ENCODE peak calls at places on chromosomes 6 and 20, in five cellular contexts. One of them, this sample, is unnamed.

GRCh38 chr20:10359621-10360040 is 74.4 kb downstream of the MKKS start:
- DNase-seq in endothelial cell of umbilical vein: peak; percentile 92
- DNase-seq in ovary: no peak
- DNase-seq in right cardiac atrium: no peak
- DNase-seq in breast epithelium: no peak
- DNase-seq in this sample: no peak

GRCh38 chr6:72553531-72554202 is 68.2 kb upstream of the KCNQ5 start:
- DNase-seq in right cardiac atrium: no peak
- DNase-seq in breast epithelium: no peak
- DNase-seq in ovary: no peak
- DNase-seq in endothelial cell of umbilical vein: peak; percentile 3
- DNase-seq in this sample: no peak

GRCh38 chr6:32191696-32192607 is 491 bp downstream of the GPSM3 start:
- DNase-seq in breast epithelium: no peak
- DNase-seq in endothelial cell of umbilical vein: no peak
- DNase-seq in right cardiac atrium: no peak
- DNase-seq in ovary: peak; percentile 51
- DNase-seq in this sample: no peak

GRCh38 chr20:31667315-31668285 is 29.9 kb downstream of the COX4I2 start:
- DNase-seq in right cardiac atrium: no peak
- DNase-seq in endothelial cell of umbilical vein: no peak
- DNase-seq in ovary: no peak
- DNase-seq in breast epithelium: no peak
- DNase-seq in this sample: no peak

GRCh38 chr20:46838002-46838401 is 56.6 kb upstream of the EYA2 start:
- DNase-seq in ovary: no peak
- DNase-seq in endothelial cell of umbilical vein: no peak
- DNase-seq in breast epithelium: no peak
- DNase-seq in right cardiac atrium: no peak
- DNase-seq in this sample: no peak

GRCh38 chr6:8645212-8645611 is 209.9 kb upstream of the SLC35B3 start:
- DNase-seq in right cardiac atrium: no peak
- DNase-seq in breast epithelium: no peak
- DNase-seq in endothelial cell of umbilical vein: no peak
- DNase-seq in ovary: no peak
- DNase-seq in this sample: no peak

GRCh38 chr20:56359212-56360132 is 698 bp downstream of the FAM210B start:
- DNase-seq in breast epithelium: peak; percentile 80
- DNase-seq in ovary: peak; percentile 72
- DNase-seq in right cardiac atrium: peak; percentile 86
- DNase-seq in endothelial cell of umbilical vein: peak; percentile 76
- DNase-seq in this sample: peak; percentile 56

GRCh38 chr6:75205776-75206334 is at the start of gene COL12A1:
- DNase-seq in right cardiac atrium: peak; percentile 97
- DNase-seq in ovary: peak; percentile 91
- DNase-seq in endothelial cell of umbilical vein: peak; percentile 70
- DNase-seq in breast epithelium: peak; percentile 90
- DNase-seq in this sample: peak; percentile 70

GRCh38 chr6:80622641-80623040 is 516.2 kb downstream of the BCKDHB start:
- DNase-seq in breast epithelium: peak; percentile 49
- DNase-seq in endothelial cell of umbilical vein: no peak
- DNase-seq in right cardiac atrium: peak; percentile 42
- DNase-seq in ovary: no peak
- DNase-seq in this sample: no peak

GRCh38 chr20:36887779-36888133 is 11.8 kb downstream of the TLDC2 start:
- DNase-seq in right cardiac atrium: no peak
- DNase-seq in endothelial cell of umbilical vein: no peak
- DNase-seq in breast epithelium: no peak
- DNase-seq in ovary: no peak
- DNase-seq in this sample: no peak

GRCh38 chr6:127346512-127346911 is 3.1 kb upstream of the ECHDC1 start:
- DNase-seq in endothelial cell of umbilical vein: no peak
- DNase-seq in right cardiac atrium: no peak
- DNase-seq in ovary: no peak
- DNase-seq in breast epithelium: no peak
- DNase-seq in this sample: no peak

GRCh38 chr6:6843057-6843627 is 254.6 kb downstream of the LY86 start:
- DNase-seq in endothelial cell of umbilical vein: no peak
- DNase-seq in right cardiac atrium: no peak
- DNase-seq in breast epithelium: no peak
- DNase-seq in ovary: no peak
- DNase-seq in this sample: no peak

GRCh38 chr6:35318200-35318844 is 20.7 kb downstream of the DEF6 start:
- DNase-seq in endothelial cell of umbilical vein: peak; percentile 85
- DNase-seq in right cardiac atrium: peak; percentile 90
- DNase-seq in ovary: peak; percentile 94
- DNase-seq in breast epithelium: no peak
- DNase-seq in this sample: peak; percentile 78

GRCh38 chr6:41059569-41059968 is 6.6 kb downstream of the APOBEC2 start:
- DNase-seq in breast epithelium: no peak
- DNase-seq in right cardiac atrium: no peak
- DNase-seq in endothelial cell of umbilical vein: no peak
- DNase-seq in ovary: no peak
- DNase-seq in this sample: no peak

GRCh38 chr6:63537126-63537958 is 34.9 kb upstream of the LOC128125822 start:
- DNase-seq in endothelial cell of umbilical vein: no peak
- DNase-seq in ovary: no peak
- DNase-seq in breast epithelium: peak; percentile 47
- DNase-seq in right cardiac atrium: no peak
- DNase-seq in this sample: no peak

GRCh38 chr20:25696384-25697131 is at the start of gene ZNF337:
- DNase-seq in endothelial cell of umbilical vein: peak; percentile 96
- DNase-seq in breast epithelium: peak; percentile 88
- DNase-seq in right cardiac atrium: peak; percentile 99
- DNase-seq in ovary: peak; percentile 95
- DNase-seq in this sample: peak; percentile 98

GRCh38 chr6:52284131-52284459 is 447 bp downstream of the MCM3 start:
- DNase-seq in ovary: no peak
- DNase-seq in endothelial cell of umbilical vein: no peak
- DNase-seq in breast epithelium: peak; percentile 26
- DNase-seq in right cardiac atrium: peak; percentile 75
- DNase-seq in this sample: no peak

GRCh38 chr6:28764014-28764723 is 159.6 kb downstream of the TRIM27 start:
- DNase-seq in ovary: no peak
- DNase-seq in right cardiac atrium: no peak
- DNase-seq in endothelial cell of umbilical vein: no peak
- DNase-seq in breast epithelium: no peak
- DNase-seq in this sample: no peak

GRCh38 chr6:110067837-110068591 is 89.9 kb downstream of the GPR6 start:
- DNase-seq in right cardiac atrium: no peak
- DNase-seq in ovary: no peak
- DNase-seq in endothelial cell of umbilical vein: no peak
- DNase-seq in breast epithelium: no peak
- DNase-seq in this sample: no peak

GRCh38 chr6:44041461-44042260 is 85.6 kb downstream of the MRPL14 start:
- DNase-seq in breast epithelium: peak; percentile 76
- DNase-seq in right cardiac atrium: no peak
- DNase-seq in endothelial cell of umbilical vein: peak; percentile 82
- DNase-seq in ovary: peak; percentile 42
- DNase-seq in this sample: no peak

GRCh38 chr20:11890331-11891080 is 27.2 kb upstream of the BTBD3 start:
- DNase-seq in ovary: peak; percentile 90
- DNase-seq in right cardiac atrium: peak; percentile 96
- DNase-seq in endothelial cell of umbilical vein: peak; percentile 95
- DNase-seq in breast epithelium: peak; percentile 74
- DNase-seq in this sample: peak; percentile 97

GRCh38 chr6:128036808-128037570 is 136.1 kb upstream of the THEMIS start:
- DNase-seq in breast epithelium: no peak
- DNase-seq in right cardiac atrium: no peak
- DNase-seq in ovary: no peak
- DNase-seq in endothelial cell of umbilical vein: no peak
- DNase-seq in this sample: no peak

GRCh38 chr20:7903429-7903828 is 36.8 kb downstream of the HAO1 start:
- DNase-seq in endothelial cell of umbilical vein: no peak
- DNase-seq in ovary: no peak
- DNase-seq in right cardiac atrium: no peak
- DNase-seq in breast epithelium: no peak
- DNase-seq in this sample: no peak

GRCh38 chr20:14219801-14220461 is 117.5 kb downstream of the FLRT3 start:
- DNase-seq in ovary: no peak
- DNase-seq in endothelial cell of umbilical vein: no peak
- DNase-seq in breast epithelium: no peak
- DNase-seq in right cardiac atrium: peak; percentile 25
- DNase-seq in this sample: no peak

GRCh38 chr6:56381852-56382251 is 134.5 kb upstream of the COL21A1 start:
- DNase-seq in endothelial cell of umbilical vein: no peak
- DNase-seq in breast epithelium: no peak
- DNase-seq in ovary: no peak
- DNase-seq in right cardiac atrium: no peak
- DNase-seq in this sample: no peak

GRCh38 chr6:14717307-14717706 is 528.6 kb upstream of the JARID2 start:
- DNase-seq in ovary: no peak
- DNase-seq in right cardiac atrium: no peak
- DNase-seq in endothelial cell of umbilical vein: no peak
- DNase-seq in breast epithelium: no peak
- DNase-seq in this sample: no peak

GRCh38 chr6:35725721-35726438 is 11.0 kb upstream of the ARMC12 start:
- DNase-seq in endothelial cell of umbilical vein: no peak
- DNase-seq in right cardiac atrium: peak; percentile 88
- DNase-seq in ovary: peak; percentile 62
- DNase-seq in breast epithelium: peak; percentile 78
- DNase-seq in this sample: no peak

GRCh38 chr20:47146703-47147102 is 209.8 kb downstream of the ZMYND8 start:
- DNase-seq in breast epithelium: no peak
- DNase-seq in endothelial cell of umbilical vein: no peak
- DNase-seq in ovary: no peak
- DNase-seq in right cardiac atrium: no peak
- DNase-seq in this sample: no peak

GRCh38 chr20:4550740-4551139 is 171.0 kb upstream of the PRND start:
- DNase-seq in right cardiac atrium: no peak
- DNase-seq in endothelial cell of umbilical vein: peak; percentile 68
- DNase-seq in ovary: no peak
- DNase-seq in breast epithelium: no peak
- DNase-seq in this sample: no peak
- H3K27ac ChIP-seq in right cardiac atrium: no peak overlapping the region
- H3K27ac ChIP-seq in endothelial cell of umbilical vein: peak overlapping the region; percentile 56
- H3K27ac ChIP-seq in ovary: no peak overlapping the region
- H3K27ac ChIP-seq in breast epithelium: no peak overlapping the region
- H3K27ac ChIP-seq in this sample: no peak overlapping the region

DNA sequence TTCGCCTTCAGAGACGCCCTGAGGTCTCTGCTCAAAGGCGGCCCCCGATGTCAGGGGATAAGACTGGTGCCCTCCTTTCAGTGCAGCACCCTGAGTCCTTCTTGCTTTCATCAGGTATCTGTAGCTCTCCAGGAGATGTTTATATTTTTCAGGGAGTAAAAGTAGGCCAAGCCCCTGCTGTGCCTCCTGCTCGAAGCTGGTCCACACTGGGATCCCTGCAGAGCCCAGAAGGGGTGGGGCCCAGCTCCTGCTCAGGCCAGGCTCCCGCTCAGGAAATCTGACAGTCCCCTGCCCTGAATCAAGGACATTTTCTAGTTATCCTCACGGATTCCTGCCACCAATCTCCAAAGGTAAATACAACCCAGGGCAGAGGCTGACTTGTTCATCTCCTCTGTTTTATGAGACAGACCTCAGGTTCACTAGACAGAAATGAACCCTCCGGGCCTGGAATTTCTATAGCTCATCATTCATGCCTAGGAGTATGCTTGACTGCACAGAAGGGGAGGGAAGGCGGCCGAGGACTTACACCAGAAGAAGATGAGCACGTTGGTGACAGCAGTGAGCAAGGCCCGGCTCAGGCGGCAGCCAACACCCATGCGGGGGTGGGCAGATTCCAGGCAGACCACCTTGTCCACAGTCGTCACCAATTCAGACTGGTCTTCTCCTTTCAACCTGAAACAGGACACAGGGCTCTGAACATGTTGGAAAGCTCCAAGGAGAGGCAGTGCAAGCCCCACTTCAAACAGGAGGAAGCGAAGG is 11.0 kb downstream of the LEMD2 start:
- DNase-seq in ovary: no peak
- DNase-seq in endothelial cell of umbilical vein: no peak
- DNase-seq in breast epithelium: no peak
- DNase-seq in right cardiac atrium: no peak
- DNase-seq in this sample: no peak
- H3K27ac ChIP-seq in ovary: no peak overlapping the region
- H3K27ac ChIP-seq in endothelial cell of umbilical vein: no peak overlapping the region
- H3K27ac ChIP-seq in breast epithelium: no peak overlapping the region
- H3K27ac ChIP-seq in right cardiac atrium: no peak overlapping the region
- H3K27ac ChIP-seq in this sample: no peak overlapping the region

DNA sequence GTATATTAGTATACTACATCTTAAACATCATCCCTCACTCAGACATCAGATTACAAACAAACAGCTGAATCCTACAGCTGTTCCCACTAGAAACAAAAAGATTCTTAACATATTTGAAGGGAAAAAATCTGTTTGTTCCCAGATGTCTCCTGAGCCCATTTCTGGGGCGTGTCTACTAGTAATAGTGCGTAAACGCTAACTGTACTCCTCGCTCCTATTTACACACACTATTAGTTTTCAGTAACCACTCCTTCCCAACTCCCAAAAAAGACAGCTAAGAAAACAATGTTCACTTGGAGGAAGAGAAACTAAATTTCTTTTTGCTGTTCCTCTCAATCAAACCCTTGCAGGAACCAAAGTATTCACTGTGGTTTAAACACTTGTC is 118.4 kb downstream of the BACH2 start:
- DNase-seq in right cardiac atrium: no peak
- DNase-seq in endothelial cell of umbilical vein: no peak
- DNase-seq in breast epithelium: no peak
- DNase-seq in ovary: no peak
- DNase-seq in this sample: no peak
- H3K27ac ChIP-seq in right cardiac atrium: no peak overlapping the region
- H3K27ac ChIP-seq in endothelial cell of umbilical vein: no peak overlapping the region
- H3K27ac ChIP-seq in breast epithelium: no peak overlapping the region
- H3K27ac ChIP-seq in ovary: no peak overlapping the region
- H3K27ac ChIP-seq in this sample: no peak overlapping the region

DNA sequence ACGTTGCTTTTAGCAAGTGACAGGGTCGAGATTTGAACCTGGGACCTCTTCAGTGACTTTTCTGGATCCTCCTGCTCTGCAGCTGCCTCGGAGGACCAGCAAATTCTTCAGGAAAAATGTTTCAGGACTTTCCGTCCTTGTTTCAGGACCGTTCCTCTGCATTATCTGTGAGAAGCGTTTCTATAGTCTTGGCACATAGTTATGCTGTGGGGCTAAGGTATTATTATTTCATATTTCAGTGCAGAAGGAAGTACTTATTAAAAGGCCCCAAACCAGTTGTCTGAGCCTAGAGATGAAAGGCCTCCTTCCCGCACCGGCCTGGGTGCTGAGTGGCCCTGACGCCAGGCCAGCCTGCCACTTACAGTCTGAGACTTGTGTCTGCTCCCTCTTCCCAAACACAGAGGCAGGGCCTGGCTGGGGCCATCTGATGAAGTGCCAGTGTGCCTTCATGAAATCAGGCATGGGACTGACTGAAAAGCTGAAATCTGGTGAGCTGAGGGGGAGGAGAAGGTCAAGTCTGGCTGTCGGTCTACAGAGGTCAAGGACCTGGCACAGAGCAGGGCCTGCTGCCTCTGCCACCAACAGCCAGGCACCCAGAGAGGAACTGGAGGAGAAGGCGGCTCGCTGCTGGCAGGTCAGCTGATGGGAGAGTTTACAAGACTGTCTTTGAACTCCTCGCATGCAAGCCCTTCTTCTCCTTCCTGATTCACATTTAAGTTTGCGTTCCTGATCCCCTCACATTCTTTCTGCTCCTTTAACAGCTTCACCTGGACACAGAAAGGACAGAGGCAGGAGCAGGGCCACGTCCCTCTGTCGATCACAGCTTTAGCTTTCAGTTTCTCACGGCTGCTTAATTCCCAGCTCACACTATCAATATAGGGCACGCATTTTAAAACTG is 8.9 kb upstream of the QKI start:
- DNase-seq in right cardiac atrium: peak; percentile 84
- DNase-seq in breast epithelium: no peak
- DNase-seq in ovary: peak; percentile 45
- DNase-seq in endothelial cell of umbilical vein: peak; percentile 58
- DNase-seq in this sample: peak; percentile 37
- H3K27ac ChIP-seq in right cardiac atrium: peak overlapping the region; percentile 89
- H3K27ac ChIP-seq in breast epithelium: peak overlapping the region; percentile 84
- H3K27ac ChIP-seq in ovary: peak overlapping the region; percentile 80
- H3K27ac ChIP-seq in endothelial cell of umbilical vein: peak overlapping the region; percentile 43
- H3K27ac ChIP-seq in this sample: peak overlapping the region; percentile 55